ENCODE peak calls at places on chromosomes 3 and 15, in four cellular contexts. Y is NCI-H1417, M is Daoy, Z is heart left ventricle. W is an unnamed sample.
A peak's percentile ranks its signal among the peaks of the same experiment; 100 is the strongest.

GRCh38 chr3:151356791-151357460 is 27.6 kb upstream of the P2RY13 start:
- DNase-seq in Y (no peak), M (no peak), Z (no peak), W (no peak)

GRCh38 chr3:124620600-124621063 is 109.6 kb upstream of the UMPS start:
- DNase-seq in Y (no peak), M (peak; percentile 69), Z (peak; percentile 42), W (no peak)

GRCh38 chr15:88635343-88635742 is 3.5 kb upstream of the ISG20 start:
- DNase-seq in Y (no peak), M (no peak), Z (no peak), W (no peak)

GRCh38 chr3:181629029-181629428 is 82.7 kb upstream of the SOX2 start:
- DNase-seq in Y (no peak), M (peak; percentile 15), Z (no peak), W (no peak)

GRCh38 chr15:77606142-77607034 is 26.3 kb downstream of the LINGO1 start:
- DNase-seq in Y (peak; percentile 24), M (peak; percentile 43), Z (no peak), W (no peak)

GRCh38 chr15:66714543-66714981 is 12.5 kb downstream of the SMAD6 start:
- DNase-seq in Y (no peak), M (no peak), Z (no peak), W (no peak)

GRCh38 chr15:83776986-83777385 is 123.1 kb downstream of the ADAMTSL3 start:
- DNase-seq in Y (no peak), M (no peak), Z (no peak), W (no peak)

GRCh38 chr3:133761605-133762484 is 15.7 kb downstream of the TF start:
- DNase-seq in Y (no peak), M (no peak), Z (no peak), W (no peak)

GRCh38 chr3:120144267-120144666 is 50.0 kb upstream of the GSK3B start:
- DNase-seq in Y (no peak), M (peak; percentile 51), Z (no peak), W (no peak)

GRCh38 chr3:98199020-98199419 is 32.5 kb downstream of the OR5H15 start:
- DNase-seq in Y (no peak), M (no peak), Z (no peak), W (no peak)

GRCh38 chr3:177419904-177420601 is 222.8 kb upstream of the TBL1XR1 start:
- DNase-seq in Y (no peak), M (no peak), Z (no peak), W (no peak)

GRCh38 chr3:106217745-106218144 is 348.9 kb upstream of the CBLB start:
- DNase-seq in Y (no peak), M (no peak), Z (no peak), W (no peak)

GRCh38 chr15:40330368-40330836 is 6.9 kb downstream of the INAFM2 start:
- DNase-seq in Y (peak; percentile 67), M (peak; percentile 18), Z (peak; percentile 68), W (no peak)

GRCh38 chr3:149441662-149442442 is 32.6 kb upstream of the TM4SF4 start:
- DNase-seq in Y (no peak), M (no peak), Z (no peak), W (no peak)

GRCh38 chr3:107598926-107599754 is 76.4 kb downstream of the BBX start:
- DNase-seq in Y (peak; percentile 73), M (peak; percentile 36), Z (peak; percentile 55), W (no peak)

GRCh38 chr3:126132751-126133511 is 47.5 kb downstream of the ALDH1L1 start:
- DNase-seq in Y (no peak), M (peak; percentile 26), Z (peak; percentile 13), W (no peak)

GRCh38 chr3:113953677-113954076 is 5.9 kb downstream of the ZDHHC23 start:
- DNase-seq in Y (no peak), M (peak; percentile 50), Z (no peak), W (no peak)

GRCh38 chr3:158213461-158213860 is 103.6 kb downstream of the RSRC1 start:
- DNase-seq in Y (no peak), M (no peak), Z (no peak), W (no peak)

GRCh38 chr15:39828374-39828931 is 45.8 kb upstream of the FSIP1 start:
- DNase-seq in Y (peak; percentile 65), M (peak; percentile 15), Z (no peak), W (peak; percentile 35)